ENCODE peak calls at places on chromosomes 13 and 19, in nine cellular contexts. One of them, this sample, is unnamed.

GRCh38 chr19:51119089-51119488 is 5.6 kb upstream of the SIGLEC9 start:
- DNase-seq in neuronal stem cell: no peak
- DNase-seq in mesendoderm: peak; percentile 40
- DNase-seq in GM23248: peak; percentile 32
- DNase-seq in PC-3: peak; percentile 24
- DNase-seq in endodermal cell: no peak
- DNase-seq in SK-N-SH: no peak
- DNase-seq in HCT116: no peak
- DNase-seq in NT2/D1: no peak
- DNase-seq in this sample: no peak

GRCh38 chr19:51410950-51411748 is 6.3 kb downstream of the SIGLEC10 start:
- DNase-seq in neuronal stem cell: no peak
- DNase-seq in mesendoderm: no peak
- DNase-seq in GM23248: no peak
- DNase-seq in PC-3: peak; percentile 21
- DNase-seq in endodermal cell: no peak
- DNase-seq in SK-N-SH: no peak
- DNase-seq in HCT116: no peak
- DNase-seq in NT2/D1: no peak
- DNase-seq in this sample: no peak

GRCh38 chr13:71217827-71218226 is 649.2 kb downstream of the DACH1 start:
- DNase-seq in neuronal stem cell: no peak
- DNase-seq in mesendoderm: no peak
- DNase-seq in GM23248: no peak
- DNase-seq in PC-3: no peak
- DNase-seq in endodermal cell: no peak
- DNase-seq in SK-N-SH: no peak
- DNase-seq in HCT116: no peak
- DNase-seq in NT2/D1: no peak
- DNase-seq in this sample: no peak

GRCh38 chr13:23621316-23621645 is 51.1 kb downstream of the TNFRSF19 start:
- DNase-seq in neuronal stem cell: no peak
- DNase-seq in mesendoderm: peak; percentile 92
- DNase-seq in GM23248: peak; percentile 95
- DNase-seq in PC-3: peak; percentile 79
- DNase-seq in endodermal cell: no peak
- DNase-seq in SK-N-SH: no peak
- DNase-seq in HCT116: no peak
- DNase-seq in NT2/D1: no peak
- DNase-seq in this sample: no peak

GRCh38 chr19:33400856-33401682 is 27.6 kb downstream of the CEBPG start:
- DNase-seq in neuronal stem cell: no peak
- DNase-seq in mesendoderm: no peak
- DNase-seq in GM23248: no peak
- DNase-seq in PC-3: no peak
- DNase-seq in endodermal cell: no peak
- DNase-seq in SK-N-SH: peak; percentile 27
- DNase-seq in HCT116: no peak
- DNase-seq in NT2/D1: no peak
- DNase-seq in this sample: no peak

GRCh38 chr19:42089191-42089750 is 13.3 kb downstream of the ZNF574 start:
- DNase-seq in neuronal stem cell: no peak
- DNase-seq in mesendoderm: no peak
- DNase-seq in GM23248: no peak
- DNase-seq in PC-3: no peak
- DNase-seq in endodermal cell: peak; percentile 48
- DNase-seq in SK-N-SH: no peak
- DNase-seq in HCT116: no peak
- DNase-seq in NT2/D1: no peak
- DNase-seq in this sample: no peak

GRCh38 chr13:29969286-29969685 is 118.9 kb upstream of the UBL3 start:
- DNase-seq in neuronal stem cell: no peak
- DNase-seq in mesendoderm: no peak
- DNase-seq in GM23248: peak; percentile 93
- DNase-seq in PC-3: peak; percentile 74
- DNase-seq in endodermal cell: no peak
- DNase-seq in SK-N-SH: no peak
- DNase-seq in HCT116: no peak
- DNase-seq in NT2/D1: no peak
- DNase-seq in this sample: no peak

GRCh38 chr13:42039457-42039945 is 8.9 kb upstream of the DGKH start:
- DNase-seq in neuronal stem cell: peak; percentile 12
- DNase-seq in mesendoderm: no peak
- DNase-seq in GM23248: no peak
- DNase-seq in PC-3: peak; percentile 27
- DNase-seq in endodermal cell: peak; percentile 49
- DNase-seq in SK-N-SH: peak; percentile 24
- DNase-seq in HCT116: peak; percentile 10
- DNase-seq in NT2/D1: no peak
- DNase-seq in this sample: peak; percentile 40

GRCh38 chr13:85508683-85509329 is 290.4 kb downstream of the SLITRK6 start:
- DNase-seq in neuronal stem cell: no peak
- DNase-seq in mesendoderm: peak; percentile 16
- DNase-seq in GM23248: no peak
- DNase-seq in PC-3: no peak
- DNase-seq in endodermal cell: peak; percentile 69
- DNase-seq in SK-N-SH: no peak
- DNase-seq in HCT116: no peak
- DNase-seq in NT2/D1: peak; percentile 6
- DNase-seq in this sample: no peak

GRCh38 chr13:76570485-76570884 is 315.7 kb downstream of the KCTD12 start:
- DNase-seq in neuronal stem cell: no peak
- DNase-seq in mesendoderm: peak; percentile 1
- DNase-seq in GM23248: no peak
- DNase-seq in PC-3: no peak
- DNase-seq in endodermal cell: no peak
- DNase-seq in SK-N-SH: no peak
- DNase-seq in HCT116: no peak
- DNase-seq in NT2/D1: peak; percentile 63
- DNase-seq in this sample: no peak

GRCh38 chr19:55683449-55684261 is 8.6 kb downstream of the EPN1 start:
- DNase-seq in neuronal stem cell: no peak
- DNase-seq in mesendoderm: no peak
- DNase-seq in GM23248: no peak
- DNase-seq in PC-3: no peak
- DNase-seq in endodermal cell: no peak
- DNase-seq in SK-N-SH: no peak
- DNase-seq in HCT116: no peak
- DNase-seq in NT2/D1: no peak
- DNase-seq in this sample: peak; percentile 83

GRCh38 chr13:112688560-112689497 is 1.0 kb upstream of the ATP11A start:
- DNase-seq in neuronal stem cell: no peak
- DNase-seq in mesendoderm: peak; percentile 90
- DNase-seq in GM23248: peak; percentile 46
- DNase-seq in PC-3: no peak
- DNase-seq in endodermal cell: peak; percentile 82
- DNase-seq in SK-N-SH: no peak
- DNase-seq in HCT116: no peak
- DNase-seq in NT2/D1: no peak
- DNase-seq in this sample: peak; percentile 27

GRCh38 chr19:7292950-7293794 is 1.0 kb downstream of the INSR start:
- DNase-seq in neuronal stem cell: no peak
- DNase-seq in mesendoderm: peak; percentile 12
- DNase-seq in GM23248: peak; percentile 48
- DNase-seq in PC-3: no peak
- DNase-seq in endodermal cell: peak; percentile 70
- DNase-seq in SK-N-SH: peak; percentile 66
- DNase-seq in HCT116: no peak
- DNase-seq in NT2/D1: no peak
- DNase-seq in this sample: peak; percentile 74

GRCh38 chr19:46935066-46935663 is 74.4 kb downstream of the ARHGAP35 start:
- DNase-seq in neuronal stem cell: no peak
- DNase-seq in mesendoderm: no peak
- DNase-seq in GM23248: no peak
- DNase-seq in PC-3: no peak
- DNase-seq in endodermal cell: no peak
- DNase-seq in SK-N-SH: no peak
- DNase-seq in HCT116: no peak
- DNase-seq in NT2/D1: no peak
- DNase-seq in this sample: no peak

GRCh38 chr13:24618219-24618955 is 61.8 kb upstream of the ATP12A start:
- DNase-seq in neuronal stem cell: no peak
- DNase-seq in mesendoderm: no peak
- DNase-seq in GM23248: no peak
- DNase-seq in PC-3: no peak
- DNase-seq in endodermal cell: no peak
- DNase-seq in SK-N-SH: no peak
- DNase-seq in HCT116: no peak
- DNase-seq in NT2/D1: no peak
- DNase-seq in this sample: no peak

GRCh38 chr19:4028334-4029246 is 21.1 kb downstream of the PIAS4 start:
- DNase-seq in neuronal stem cell: no peak
- DNase-seq in mesendoderm: no peak
- DNase-seq in GM23248: no peak
- DNase-seq in PC-3: no peak
- DNase-seq in endodermal cell: no peak
- DNase-seq in SK-N-SH: no peak
- DNase-seq in HCT116: no peak
- DNase-seq in NT2/D1: no peak
- DNase-seq in this sample: no peak

GRCh38 chr19:18029617-18030338 is 21.8 kb downstream of the ARRDC2 start:
- DNase-seq in neuronal stem cell: no peak
- DNase-seq in mesendoderm: no peak
- DNase-seq in GM23248: peak; percentile 23
- DNase-seq in PC-3: peak; percentile 91
- DNase-seq in endodermal cell: no peak
- DNase-seq in SK-N-SH: peak; percentile 66
- DNase-seq in HCT116: peak; percentile 59
- DNase-seq in NT2/D1: no peak
- DNase-seq in this sample: peak; percentile 69

GRCh38 chr13:31767175-31767900 is 28.0 kb downstream of the RXFP2 start:
- DNase-seq in neuronal stem cell: no peak
- DNase-seq in mesendoderm: peak; percentile 55
- DNase-seq in GM23248: peak; percentile 88
- DNase-seq in PC-3: no peak
- DNase-seq in endodermal cell: no peak
- DNase-seq in SK-N-SH: no peak
- DNase-seq in HCT116: no peak
- DNase-seq in NT2/D1: no peak
- DNase-seq in this sample: no peak

GRCh38 chr13:97459215-97459772 is 25.3 kb downstream of the RAP2A start:
- DNase-seq in neuronal stem cell: no peak
- DNase-seq in mesendoderm: no peak
- DNase-seq in GM23248: no peak
- DNase-seq in PC-3: no peak
- DNase-seq in endodermal cell: no peak
- DNase-seq in SK-N-SH: no peak
- DNase-seq in HCT116: no peak
- DNase-seq in NT2/D1: no peak
- DNase-seq in this sample: no peak
- H3K9ac ChIP-seq in neuronal stem cell: no peak overlapping the region
- H3K9ac ChIP-seq in mesendoderm: no peak overlapping the region
- H3K9ac ChIP-seq in GM23248: no peak overlapping the region
- H3K9ac ChIP-seq in PC-3: no peak overlapping the region
- H3K9ac ChIP-seq in endodermal cell: no peak overlapping the region
- H3K9ac ChIP-seq in SK-N-SH: no peak overlapping the region
- H3K9ac ChIP-seq in HCT116: no peak overlapping the region
- H3K9ac ChIP-seq in NT2/D1: no peak overlapping the region
- H3K9ac ChIP-seq in this sample: no peak overlapping the region

DNA sequence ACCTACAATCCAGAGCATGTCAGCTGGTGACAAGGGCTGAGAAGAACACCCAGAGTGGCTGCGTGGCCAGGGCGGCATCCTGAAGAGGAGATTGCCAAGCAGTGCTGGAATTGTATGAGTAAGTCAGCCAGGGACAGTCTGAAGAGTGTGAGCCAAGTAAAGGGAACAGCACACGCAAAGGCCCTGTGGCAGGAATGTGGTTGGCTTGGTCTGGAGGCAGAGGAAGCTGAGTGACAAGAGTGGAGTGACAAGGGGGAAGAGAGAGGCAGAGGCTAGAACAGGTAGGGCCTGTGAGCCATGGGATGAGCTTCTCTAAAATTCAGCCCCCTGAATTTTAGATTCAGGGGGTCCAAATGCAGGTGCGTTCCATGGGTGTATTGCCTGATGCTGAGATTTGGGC is 53.7 kb upstream of the UQCRFS1 start:
- DNase-seq in neuronal stem cell: no peak
- DNase-seq in mesendoderm: no peak
- DNase-seq in GM23248: no peak
- DNase-seq in PC-3: no peak
- DNase-seq in endodermal cell: peak; percentile 17
- DNase-seq in SK-N-SH: no peak
- DNase-seq in HCT116: no peak
- DNase-seq in NT2/D1: no peak
- DNase-seq in this sample: no peak
- H3K4me3 ChIP-seq in neuronal stem cell: no peak overlapping the region
- H3K4me3 ChIP-seq in mesendoderm: no peak overlapping the region
- H3K4me3 ChIP-seq in GM23248: no peak overlapping the region
- H3K4me3 ChIP-seq in PC-3: no peak overlapping the region
- H3K4me3 ChIP-seq in endodermal cell: no peak overlapping the region
- H3K4me3 ChIP-seq in SK-N-SH: no peak overlapping the region
- H3K4me3 ChIP-seq in HCT116: no peak overlapping the region
- H3K4me3 ChIP-seq in NT2/D1: no peak overlapping the region
- H3K4me3 ChIP-seq in this sample: no peak overlapping the region

DNA sequence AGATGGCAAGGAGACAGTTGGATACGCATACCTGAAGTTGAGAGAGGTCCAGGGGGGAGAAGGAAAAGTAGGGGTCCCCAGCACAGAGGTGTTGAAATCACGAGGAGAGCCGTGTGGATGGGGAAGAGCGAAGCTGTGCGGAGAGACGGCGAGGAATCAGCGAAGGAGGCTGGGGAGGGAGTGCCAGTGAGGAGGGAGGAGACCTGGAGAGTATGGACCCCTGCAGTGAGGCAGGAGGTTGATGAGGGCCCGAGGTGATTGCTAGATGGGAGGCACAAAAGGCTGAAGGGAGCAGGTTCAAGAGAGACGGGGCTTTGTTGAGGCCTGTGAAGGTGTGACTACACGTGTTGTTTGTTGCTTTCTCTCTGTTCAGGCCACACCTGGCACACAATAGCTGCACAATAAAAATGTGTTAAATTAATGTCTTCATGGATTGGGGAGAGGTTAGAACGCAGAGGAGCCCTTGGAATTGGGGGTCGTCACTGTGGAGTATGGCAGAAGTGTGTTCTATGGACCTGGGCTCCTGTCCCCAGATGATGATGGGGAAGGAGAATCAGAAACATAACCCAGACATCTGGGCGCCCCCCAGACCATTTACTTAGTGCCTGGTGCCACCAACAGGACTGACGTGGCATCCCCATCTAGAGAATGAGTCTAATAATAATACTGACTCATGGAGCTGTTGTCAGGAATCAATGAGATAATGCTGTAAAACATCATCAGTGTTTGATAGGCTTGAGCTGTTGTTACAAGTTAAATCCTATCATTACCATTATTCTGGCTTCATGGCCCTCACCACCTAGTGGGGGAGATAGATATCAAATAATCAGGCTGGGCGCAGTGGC is 137.5 kb downstream of the SIPA1L3 start:
- DNase-seq in neuronal stem cell: no peak
- DNase-seq in mesendoderm: peak; percentile 41
- DNase-seq in GM23248: peak; percentile 80
- DNase-seq in PC-3: peak; percentile 13
- DNase-seq in endodermal cell: peak; percentile 74
- DNase-seq in SK-N-SH: no peak
- DNase-seq in HCT116: no peak
- DNase-seq in NT2/D1: no peak
- DNase-seq in this sample: no peak
- H3K9ac ChIP-seq in neuronal stem cell: peak overlapping the region; percentile 39
- H3K9ac ChIP-seq in mesendoderm: peak overlapping the region; percentile 20
- H3K9ac ChIP-seq in GM23248: no peak overlapping the region
- H3K9ac ChIP-seq in PC-3: no peak overlapping the region
- H3K9ac ChIP-seq in endodermal cell: peak overlapping the region; percentile 11
- H3K9ac ChIP-seq in SK-N-SH: no peak overlapping the region
- H3K9ac ChIP-seq in HCT116: no peak overlapping the region
- H3K9ac ChIP-seq in NT2/D1: peak overlapping the region; percentile 17
- H3K9ac ChIP-seq in this sample: no peak overlapping the region

GRCh38 chr19:1672038-1672768 is 19.8 kb upstream of the TCF3 start:
- DNase-seq in neuronal stem cell: no peak
- DNase-seq in mesendoderm: no peak
- DNase-seq in GM23248: peak; percentile 78
- DNase-seq in PC-3: peak; percentile 47
- DNase-seq in endodermal cell: peak; percentile 72
- DNase-seq in SK-N-SH: peak; percentile 86
- DNase-seq in HCT116: no peak
- DNase-seq in NT2/D1: no peak
- DNase-seq in this sample: peak; percentile 41
- H3K4me3 ChIP-seq in neuronal stem cell: no peak overlapping the region
- H3K4me3 ChIP-seq in mesendoderm: no peak overlapping the region
- H3K4me3 ChIP-seq in GM23248: peak overlapping the region; percentile 39
- H3K4me3 ChIP-seq in PC-3: peak overlapping the region; percentile 60
- H3K4me3 ChIP-seq in endodermal cell: no peak overlapping the region
- H3K4me3 ChIP-seq in SK-N-SH: peak overlapping the region; percentile 48
- H3K4me3 ChIP-seq in HCT116: peak overlapping the region; percentile 37
- H3K4me3 ChIP-seq in NT2/D1: peak overlapping the region; percentile 49
- H3K4me3 ChIP-seq in this sample: peak overlapping the region; percentile 9